ENCODE peak calls at places on chromosomes 13 and 19, in seven cellular contexts. X is hypothalamus; S is EH; Y is stimulated activated effector memory CD8-positive, alpha-beta T cell treated with anti-CD3 and anti-CD28 coated beads, Interleukin-12 subunit alpha, Interleukin-12 subunit beta, amount 100 ng/mL, for 72 hours; O is GM12892; D is GM13977; R is Kasumi-1. M is an unnamed sample.

GRCh38 chr19:13053238-13053637 is 49.4 kb downstream of the LYL1 start:
- DNase-seq in X (no peak), D (no peak), R (no peak), S (peak), O (no peak), Y (no peak), M (no peak)

GRCh38 chr13:111329641-111330040 is 9.2 kb downstream of the TEX29 start:
- DNase-seq in D (no peak), O (no peak), Y (peak), X (no peak), R (no peak), S (no peak), M (no peak)

GRCh38 chr13:98794498-98794897 is 42.0 kb upstream of the SLC15A1 start:
- DNase-seq in D (no peak), S (no peak), X (no peak), O (no peak), Y (no peak), R (no peak), M (no peak)

GRCh38 chr19:50205681-50206138 is 2.3 kb downstream of the MYH14 start:
- DNase-seq in D (peak), X (no peak), R (no peak), S (no peak), Y (no peak), O (no peak), M (no peak)

GRCh38 chr19:4183967-4184717 is 1.7 kb downstream of the ANKRD24 start:
- DNase-seq in O (no peak), X (no peak), Y (no peak), D (no peak), R (no peak), S (no peak), M (no peak)

GRCh38 chr13:36163809-36164308 is 32.7 kb upstream of the DCLK1 start:
- DNase-seq in X (no peak), R (no peak), D (no peak), Y (no peak), O (no peak), S (peak), M (no peak)

GRCh38 chr19:11736696-11737095 is 2.0 kb downstream of the ZNF823 start:
- DNase-seq in X (no peak), R (peak), O (peak), D (peak), Y (no peak), S (peak), M (peak)

GRCh38 chr19:50490411-50490811 is 13.8 kb upstream of the GARIN5A start:
- DNase-seq in O (no peak), S (no peak), D (no peak), Y (no peak), X (no peak), R (no peak), M (no peak)

GRCh38 chr19:4575267-4575793 is 15.8 kb upstream of the SEMA6B start:
- DNase-seq in X (no peak), R (no peak), O (no peak), S (peak), D (no peak), Y (no peak), M (peak)

GRCh38 chr19:10412257-10412977 is 7.9 kb upstream of the PDE4A start:
- DNase-seq in D (peak), X (no peak), Y (peak), O (no peak), R (peak), S (peak), M (no peak)

GRCh38 chr19:54203151-54203611 is 2.5 kb downstream of the RPS9 start:
- DNase-seq in D (no peak), X (no peak), S (no peak), R (no peak), Y (no peak), O (no peak), M (no peak)

GRCh38 chr13:78194904-78195639 is 276.4 kb upstream of the EDNRB start:
- DNase-seq in Y (no peak), R (no peak), S (peak), X (no peak), D (no peak), O (no peak), M (no peak)

GRCh38 chr13:98517576-98518310 is 59.2 kb downstream of the STK24 start:
- DNase-seq in O (no peak), D (no peak), Y (no peak), S (no peak), X (no peak), R (no peak), M (no peak)

GRCh38 chr13:114148521-114148855 is 16.1 kb upstream of the RASA3 start:
- DNase-seq in S (no peak), D (peak), Y (peak), R (peak), X (no peak), O (no peak), M (no peak)

M was measured in HTR-8/SVneo.